ENCODE peak calls at places on chromosome 11, in five cellular contexts. C, E, O, D and F are unnamed samples.
A peak's percentile ranks its signal among the peaks of the same experiment; 100 is the strongest.

GRCh38 chr11:57638005-57638760 is 11.5 kb downstream of the YPEL4 start:
- DNase-seq in E (peak; percentile 63), O (peak; percentile 41), D (peak; percentile 44), C (peak; percentile 84), F (peak; percentile 97)

GRCh38 chr11:6599884-6600390 is 3.5 kb downstream of the RRP8 start:
- DNase-seq in O (no peak), C (no peak), D (no peak), E (no peak), F (no peak)

GRCh38 chr11:106706355-106706754 is 311.9 kb downstream of the GUCY1A2 start:
- DNase-seq in C (no peak), O (no peak), E (no peak), D (peak; percentile 58), F (no peak)

GRCh38 chr11:65170058-65170534 is at the start of gene SPDYC:
- DNase-seq in D (no peak), C (no peak), O (no peak), E (no peak), F (peak; percentile 27)

GRCh38 chr11:130555251-130555841 is 106.9 kb downstream of the ADAMTS15 start:
- DNase-seq in C (no peak), O (no peak), D (no peak), E (no peak), F (no peak)

GRCh38 chr11:105968021-105968697 is 53.9 kb downstream of the MSANTD4 start:
- DNase-seq in D (no peak), E (no peak), O (no peak), C (no peak), F (no peak)

GRCh38 chr11:3797329-3798090 is at the start of gene NUP98:
- DNase-seq in O (peak; percentile 99), E (peak; percentile 95), D (peak; percentile 91), C (peak; percentile 99), F (peak; percentile 99)

GRCh38 chr11:124920870-124921609 is 2.0 kb downstream of the HEPN1 start:
- DNase-seq in E (peak; percentile 76), C (peak; percentile 38), O (peak; percentile 84), D (no peak), F (peak; percentile 78)

GRCh38 chr11:66529069-66529468 is 16.8 kb downstream of the ZDHHC24 start:
- DNase-seq in C (no peak), D (no peak), E (no peak), O (no peak), F (no peak)

GRCh38 chr11:16096336-16096735 is 260.0 kb downstream of the SOX6 start:
- DNase-seq in D (no peak), O (no peak), E (no peak), C (no peak), F (no peak)

GRCh38 chr11:69876013-69876412 is 56.8 kb upstream of the FGF3 start:
- DNase-seq in D (no peak), E (no peak), O (no peak), C (no peak), F (no peak)

GRCh38 chr11:104891135-104891534 is 7.1 kb downstream of the CASP12 start:
- DNase-seq in C (no peak), O (no peak), D (no peak), E (no peak), F (no peak)

GRCh38 chr11:125446279-125446678 is 49.8 kb downstream of the FEZ1 start:
- DNase-seq in C (no peak), D (no peak), E (no peak), O (no peak), F (no peak)

GRCh38 chr11:44602810-44603410 is 37.4 kb downstream of the CD82 start:
- DNase-seq in O (no peak), C (no peak), D (no peak), E (no peak), F (no peak)

GRCh38 chr11:17230867-17231851 is 23.4 kb upstream of the PIK3C2A start:
- DNase-seq in O (no peak), C (no peak), D (no peak), E (no peak), F (no peak)

GRCh38 chr11:117520201-117520600 is 192.5 kb downstream of the CEP164 start:
- DNase-seq in D (no peak), O (no peak), C (no peak), E (no peak), F (no peak)

GRCh38 chr11:47564933-47565339 is 463 bp upstream of the PTPMT1 start:
- DNase-seq in D (no peak), C (no peak), O (no peak), E (no peak), F (peak; percentile 22)

GRCh38 chr11:8310743-8311298 is 47.1 kb upstream of the LMO1 start:
- DNase-seq in O (no peak), E (no peak), C (no peak), D (no peak), F (no peak)